ENCODE peak calls at places on chromosomes 1 and 21, in four cellular contexts. One of them, this sample, is unnamed.

GRCh38 chr1:42721926-42722325 is 18.1 kb downstream of the CLDN19 start:
- DNase-seq in psoas muscle: no peak
- DNase-seq in ACHN: no peak
- DNase-seq in fibroblast of mammary gland: no peak
- DNase-seq in this sample: peak; percentile 58

GRCh38 chr1:45050931-45051748 is 39.1 kb downstream of the UROD start:
- DNase-seq in psoas muscle: no peak
- DNase-seq in ACHN: no peak
- DNase-seq in fibroblast of mammary gland: no peak
- DNase-seq in this sample: no peak

GRCh38 chr21:14064296-14064645 is 146.5 kb downstream of the LIPI start:
- DNase-seq in psoas muscle: no peak
- DNase-seq in ACHN: no peak
- DNase-seq in fibroblast of mammary gland: no peak
- DNase-seq in this sample: no peak

GRCh38 chr1:64941466-64942117 is 24.8 kb downstream of the JAK1 start:
- DNase-seq in psoas muscle: no peak
- DNase-seq in ACHN: no peak
- DNase-seq in fibroblast of mammary gland: no peak
- DNase-seq in this sample: no peak

GRCh38 chr1:4653796-4654715 is at the start of gene AJAP1:
- DNase-seq in psoas muscle: peak; percentile 25
- DNase-seq in ACHN: no peak
- DNase-seq in fibroblast of mammary gland: no peak
- DNase-seq in this sample: no peak

GRCh38 chr1:194437135-194437534 is 1250.7 kb upstream of the B3GALT2 start:
- DNase-seq in psoas muscle: no peak
- DNase-seq in ACHN: no peak
- DNase-seq in fibroblast of mammary gland: no peak
- DNase-seq in this sample: no peak

GRCh38 chr1:18419123-18419844 is 61.4 kb upstream of the KLHDC7A start:
- DNase-seq in psoas muscle: no peak
- DNase-seq in ACHN: no peak
- DNase-seq in fibroblast of mammary gland: no peak
- DNase-seq in this sample: no peak

GRCh38 chr1:103107696-103108524 is at the start of gene COL11A1:
- DNase-seq in psoas muscle: no peak
- DNase-seq in ACHN: no peak
- DNase-seq in fibroblast of mammary gland: no peak
- DNase-seq in this sample: no peak

GRCh38 chr1:53550201-53550741 is 91.1 kb downstream of the DMRTB1 start:
- DNase-seq in psoas muscle: peak; percentile 8
- DNase-seq in ACHN: no peak
- DNase-seq in fibroblast of mammary gland: peak; percentile 66
- DNase-seq in this sample: no peak

GRCh38 chr1:153752561-153753195 is 22.5 kb upstream of the SLC27A3 start:
- DNase-seq in psoas muscle: peak; percentile 53
- DNase-seq in ACHN: peak; percentile 97
- DNase-seq in fibroblast of mammary gland: peak; percentile 98
- DNase-seq in this sample: no peak

GRCh38 chr1:27605796-27606707 is 2.1 kb upstream of the AHDC1 start:
- DNase-seq in psoas muscle: no peak
- DNase-seq in ACHN: peak; percentile 54
- DNase-seq in fibroblast of mammary gland: peak; percentile 60
- DNase-seq in this sample: no peak

GRCh38 chr1:176949033-176949662 is 215.4 kb downstream of the ASTN1 start:
- DNase-seq in psoas muscle: peak; percentile 39
- DNase-seq in ACHN: peak; percentile 66
- DNase-seq in fibroblast of mammary gland: peak; percentile 52
- DNase-seq in this sample: peak; percentile 2

GRCh38 chr21:40846566-40847411 is at the start of gene DSCAM:
- DNase-seq in psoas muscle: no peak
- DNase-seq in ACHN: no peak
- DNase-seq in fibroblast of mammary gland: no peak
- DNase-seq in this sample: peak; percentile 53

GRCh38 chr1:169047074-169047473 is 59.4 kb upstream of the ATP1B1 start:
- DNase-seq in psoas muscle: no peak
- DNase-seq in ACHN: no peak
- DNase-seq in fibroblast of mammary gland: no peak
- DNase-seq in this sample: peak; percentile 24

GRCh38 chr1:208026880-208027438 is 116.0 kb upstream of the CD34 start:
- DNase-seq in psoas muscle: no peak
- DNase-seq in ACHN: no peak
- DNase-seq in fibroblast of mammary gland: no peak
- DNase-seq in this sample: no peak

GRCh38 chr21:31124005-31124404 is 85.7 kb upstream of the KRTAP19-8 start:
- DNase-seq in psoas muscle: no peak
- DNase-seq in ACHN: no peak
- DNase-seq in fibroblast of mammary gland: no peak
- DNase-seq in this sample: no peak

GRCh38 chr1:91851130-91852010 is 34.6 kb downstream of the TGFBR3 start:
- DNase-seq in psoas muscle: peak; percentile 85
- DNase-seq in ACHN: peak; percentile 45
- DNase-seq in fibroblast of mammary gland: peak; percentile 94
- DNase-seq in this sample: no peak

GRCh38 chr1:231162300-231162969 is 577 bp downstream of the TRIM67 start:
- DNase-seq in psoas muscle: peak; percentile 29
- DNase-seq in ACHN: peak; percentile 75
- DNase-seq in fibroblast of mammary gland: peak; percentile 12
- DNase-seq in this sample: no peak

GRCh38 chr1:3511306-3511705 is 56.8 kb downstream of the ARHGEF16 start:
- DNase-seq in psoas muscle: no peak
- DNase-seq in ACHN: no peak
- DNase-seq in fibroblast of mammary gland: no peak
- DNase-seq in this sample: no peak

GRCh38 chr1:56506314-56506743 is 73.0 kb downstream of the PLPP3 start:
- DNase-seq in psoas muscle: peak; percentile 36
- DNase-seq in ACHN: no peak
- DNase-seq in fibroblast of mammary gland: no peak
- DNase-seq in this sample: no peak

GRCh38 chr1:54404939-54405880 is 984 bp downstream of the SSBP3 start:
- DNase-seq in psoas muscle: peak; percentile 31
- DNase-seq in ACHN: no peak
- DNase-seq in fibroblast of mammary gland: no peak
- DNase-seq in this sample: no peak

GRCh38 chr1:180262628-180263488 is 32.8 kb downstream of the LHX4 start:
- DNase-seq in psoas muscle: no peak
- DNase-seq in ACHN: peak; percentile 51
- DNase-seq in fibroblast of mammary gland: peak; percentile 43
- DNase-seq in this sample: no peak

GRCh38 chr1:212916395-212917133 is 33.8 kb upstream of the VASH2 start:
- DNase-seq in psoas muscle: peak; percentile 29
- DNase-seq in ACHN: no peak
- DNase-seq in fibroblast of mammary gland: peak; percentile 34
- DNase-seq in this sample: peak; percentile 20

GRCh38 chr1:218207194-218207593 is 77.9 kb upstream of the RRP15 start:
- DNase-seq in psoas muscle: no peak
- DNase-seq in ACHN: no peak
- DNase-seq in fibroblast of mammary gland: no peak
- DNase-seq in this sample: no peak

GRCh38 chr1:39107891-39108290 is 81.7 kb downstream of the NDUFS5 start:
- DNase-seq in psoas muscle: no peak
- DNase-seq in ACHN: no peak
- DNase-seq in fibroblast of mammary gland: no peak
- DNase-seq in this sample: no peak

GRCh38 chr1:26315874-26316850 is 1.6 kb upstream of the CD52 start:
- DNase-seq in psoas muscle: no peak
- DNase-seq in ACHN: no peak
- DNase-seq in fibroblast of mammary gland: no peak
- DNase-seq in this sample: no peak

GRCh38 chr1:233638513-233638912 is 24.6 kb downstream of the KCNK1 start:
- DNase-seq in psoas muscle: no peak
- DNase-seq in ACHN: no peak
- DNase-seq in fibroblast of mammary gland: peak; percentile 20
- DNase-seq in this sample: no peak

GRCh38 chr21:45280969-45281368 is 6.7 kb downstream of the POFUT2 start:
- DNase-seq in psoas muscle: no peak
- DNase-seq in ACHN: no peak
- DNase-seq in fibroblast of mammary gland: no peak
- DNase-seq in this sample: no peak

This sample was measured in foreskin keratinocyte.